ENCODE peak calls at places on chromosomes 2 and 18, in seven cellular contexts. L is IMR-90, Z is H1, H is H9, M is mesenchymal stem cell, C is mesendoderm, S is neuronal stem cell. U is an unnamed sample.
A peak's percentile ranks its signal among the peaks of the same experiment; 100 is the strongest.

GRCh38 chr2:114160263-114161001 is 270.5 kb downstream of the ACTR3 start:
- DNase-seq in L (no peak), Z (no peak), H (no peak), M (no peak), C (no peak), S (no peak), U (peak; percentile 2)

GRCh38 chr2:7809640-7810039 is 872.2 kb upstream of the ID2 start:
- DNase-seq in L (no peak), Z (no peak), H (no peak), M (no peak), C (no peak), S (no peak), U (no peak)

GRCh38 chr2:231687133-231687852 is 21.0 kb upstream of the PTMA start:
- DNase-seq in L (no peak), Z (peak; percentile 93), H (peak; percentile 94), M (peak; percentile 45), C (peak; percentile 94), S (no peak), U (no peak)

GRCh38 chr2:101349893-101350662 is 37.2 kb downstream of the CREG2 start:
- DNase-seq in L (peak; percentile 65), Z (no peak), H (no peak), M (peak; percentile 49), C (no peak), S (no peak), U (peak; percentile 22)

GRCh38 chr18:63162271-63163014 is 157.1 kb downstream of the BCL2 start:
- DNase-seq in L (peak; percentile 27), Z (no peak), H (no peak), M (peak; percentile 48), C (no peak), S (no peak), U (peak; percentile 9)

GRCh38 chr18:41751161-41751560 is 203.9 kb upstream of the PIK3C3 start:
- DNase-seq in L (no peak), Z (no peak), H (no peak), M (no peak), C (no peak), S (no peak), U (no peak)

GRCh38 chr2:234444888-234445287 is 52.0 kb downstream of the ARL4C start:
- DNase-seq in L (peak; percentile 98), Z (no peak), H (no peak), M (peak; percentile 96), C (no peak), S (no peak), U (no peak)

GRCh38 chr18:23433360-23433759 is 19.7 kb upstream of the RIOK3 start:
- DNase-seq in L (no peak), Z (no peak), H (no peak), M (no peak), C (no peak), S (no peak), U (peak; percentile 57)

GRCh38 chr18:7117390-7118355 is at the start of gene LAMA1:
- DNase-seq in L (peak; percentile 10), Z (peak; percentile 83), H (peak; percentile 84), M (no peak), C (peak; percentile 83), S (peak; percentile 71), U (no peak)

GRCh38 chr18:35861367-35862114 is 110.9 kb upstream of the RMP24 start:
- DNase-seq in L (no peak), Z (peak; percentile 36), H (no peak), M (no peak), C (peak; percentile 47), S (no peak), U (no peak)

GRCh38 chr2:224412064-224412921 is 10.4 kb upstream of the FAM124B start:
- DNase-seq in L (peak; percentile 25), Z (no peak), H (no peak), M (peak; percentile 72), C (no peak), S (no peak), U (peak; percentile 34)

GRCh38 chr18:75407468-75408437 is 19.8 kb downstream of the SMIM21 start:
- DNase-seq in L (peak; percentile 38), Z (no peak), H (peak; percentile 60), M (peak; percentile 16), C (peak; percentile 77), S (peak; percentile 75), U (no peak)

GRCh38 chr18:7221424-7222155 is 9.3 kb upstream of the LRRC30 start:
- DNase-seq in L (peak; percentile 69), Z (peak; percentile 59), H (peak; percentile 89), M (peak; percentile 76), C (peak; percentile 97), S (peak; percentile 70), U (peak; percentile 70)

GRCh38 chr2:19801367-19802087 is 100.3 kb downstream of the TTC32 start:
- DNase-seq in L (peak; percentile 98), Z (no peak), H (no peak), M (peak; percentile 96), C (no peak), S (no peak), U (peak; percentile 94)

GRCh38 chr2:171432206-171432968 is 1.4 kb downstream of the METTL8 start:
- DNase-seq in L (peak; percentile 21), Z (no peak), H (no peak), M (peak; percentile 56), C (no peak), S (no peak), U (no peak)

GRCh38 chr2:96157649-96158553 is 12.7 kb upstream of the DUSP2 start:
- DNase-seq in L (no peak), Z (no peak), H (no peak), M (no peak), C (no peak), S (no peak), U (peak; percentile 30)

GRCh38 chr18:13811993-13812392 is 12.0 kb upstream of the MC5R start:
- DNase-seq in L (no peak), Z (no peak), H (peak; percentile 49), M (no peak), C (peak; percentile 58), S (no peak), U (no peak)

GRCh38 chr2:190181066-190181681 is 118.6 kb upstream of the MSTN start:
- DNase-seq in L (peak; percentile 2), Z (no peak), H (no peak), M (no peak), C (no peak), S (peak; percentile 6), U (peak; percentile 18)

GRCh38 chr18:27120246-27120645 is 64.9 kb downstream of the CHST9 start:
- DNase-seq in L (no peak), Z (no peak), H (no peak), M (no peak), C (no peak), S (no peak), U (no peak)

GRCh38 chr18:45658756-45659155 is 43.5 kb downstream of the SLC14A2 start:
- DNase-seq in L (peak; percentile 48), Z (no peak), H (no peak), M (no peak), C (no peak), S (no peak), U (no peak)

GRCh38 chr2:44275915-44276279 is 617 bp downstream of the SLC3A1 start:
- DNase-seq in L (peak; percentile 36), Z (no peak), H (no peak), M (peak; percentile 52), C (no peak), S (no peak), U (no peak)

GRCh38 chr2:218032336-218033171 is 29.8 kb upstream of the TNS1 start:
- DNase-seq in L (no peak), Z (no peak), H (no peak), M (no peak), C (no peak), S (no peak), U (no peak)

GRCh38 chr2:113283704-113284284 is 5.1 kb upstream of the PAX8 start:
- DNase-seq in L (peak; percentile 92), Z (no peak), H (peak; percentile 37), M (peak; percentile 90), C (peak; percentile 59), S (no peak), U (peak; percentile 96)

GRCh38 chr2:172375247-172375646 is 52.1 kb upstream of the ITGA6 start:
- DNase-seq in L (no peak), Z (no peak), H (no peak), M (peak; percentile 39), C (no peak), S (no peak), U (no peak)

GRCh38 chr18:5890261-5890605 is 5.1 kb downstream of the TMEM200C start:
- DNase-seq in L (no peak), Z (peak; percentile 78), H (peak; percentile 72), M (no peak), C (peak; percentile 51), S (no peak), U (peak; percentile 24)

GRCh38 chr2:119647440-119648169 is 31.4 kb upstream of the TMEM177 start:
- DNase-seq in L (peak; percentile 61), Z (no peak), H (no peak), M (no peak), C (no peak), S (no peak), U (no peak)

GRCh38 chr2:200317975-200318374 is 11.5 kb downstream of the SPATS2L start:
- DNase-seq in L (no peak), Z (no peak), H (no peak), M (no peak), C (no peak), S (no peak), U (peak; percentile 67)
- H3K23ac ChIP-seq in L (peak overlapping the region; percentile 60), Z (no peak overlapping the region), H (no peak overlapping the region), M (no peak overlapping the region), C (no peak overlapping the region), S (no peak overlapping the region), U (no peak overlapping the region)

GRCh38 chr2:15163316-15163715 is 397.8 kb downstream of the NBAS start:
- DNase-seq in L (peak; percentile 48), Z (no peak), H (no peak), M (no peak), C (no peak), S (no peak), U (no peak)
- H3K23ac ChIP-seq in L (no peak overlapping the region), Z (no peak overlapping the region), H (no peak overlapping the region), M (no peak overlapping the region), C (no peak overlapping the region), S (no peak overlapping the region), U (no peak overlapping the region)

GRCh38 chr2:150467641-150467963 is 19.9 kb downstream of the RND3 start:
- DNase-seq in L (no peak), Z (no peak), H (no peak), M (no peak), C (no peak), S (no peak), U (no peak)

GRCh38 chr2:150466770-150467640 is 20.5 kb downstream of the RND3 start:
- DNase-seq in L (peak; percentile 86), Z (no peak), H (no peak), M (peak; percentile 74), C (no peak), S (no peak), U (no peak)

GRCh38 chr2:150465703-150466569 is 21.5 kb downstream of the RND3 start:
- DNase-seq in L (peak; percentile 70), Z (no peak), H (no peak), M (peak; percentile 42), C (no peak), S (no peak), U (no peak)

GRCh38 chr2:150462772-150463171 is 24.7 kb downstream of the RND3 start:
- DNase-seq in L (no peak), Z (no peak), H (no peak), M (no peak), C (no peak), S (no peak), U (no peak)

GRCh38 chr2:150464270-150464669 is 23.2 kb downstream of the RND3 start:
- DNase-seq in L (no peak), Z (no peak), H (no peak), M (no peak), C (no peak), S (no peak), U (no peak)
- H3K23ac ChIP-seq in L (no peak overlapping the region), Z (no peak overlapping the region), H (no peak overlapping the region), M (no peak overlapping the region), C (no peak overlapping the region), S (no peak overlapping the region), U (peak overlapping the region; percentile 45)

GRCh38 chr2:26182441-26182840 is 9.6 kb downstream of the GAREM2 start:
- DNase-seq in L (no peak), Z (no peak), H (no peak), M (no peak), C (no peak), S (no peak), U (no peak)
- H3K23ac ChIP-seq in L (no peak overlapping the region), Z (no peak overlapping the region), H (no peak overlapping the region), M (no peak overlapping the region), C (no peak overlapping the region), S (no peak overlapping the region), U (no peak overlapping the region)